ENCODE peak calls at places on chromosomes 7 and 10, in five cellular contexts. One of them, this sample, is unnamed.

GRCh38 chr7:46844486-46844885 is 737.4 kb downstream of the TNS3 start:
- DNase-seq in T-cell: no peak
- DNase-seq in HuH-7: no peak
- DNase-seq in heart right ventricle: no peak
- DNase-seq in IMR-90: no peak
- DNase-seq in this sample: no peak

GRCh38 chr7:153446490-153446889 is 605.7 kb upstream of the DPP6 start:
- DNase-seq in T-cell: no peak
- DNase-seq in HuH-7: no peak
- DNase-seq in heart right ventricle: no peak
- DNase-seq in IMR-90: no peak
- DNase-seq in this sample: no peak

GRCh38 chr10:53379951-53380350 is 607.4 kb upstream of the MBL2 start:
- DNase-seq in T-cell: no peak
- DNase-seq in HuH-7: no peak
- DNase-seq in heart right ventricle: no peak
- DNase-seq in IMR-90: no peak
- DNase-seq in this sample: no peak

GRCh38 chr7:26187380-26188290 is 12.9 kb downstream of the HNRNPA2B1 start:
- DNase-seq in T-cell: no peak
- DNase-seq in HuH-7: no peak
- DNase-seq in heart right ventricle: no peak
- DNase-seq in IMR-90: no peak
- DNase-seq in this sample: no peak

GRCh38 chr10:103888113-103888841 is 29.7 kb downstream of the STN1 start:
- DNase-seq in T-cell: no peak
- DNase-seq in HuH-7: peak
- DNase-seq in heart right ventricle: peak
- DNase-seq in IMR-90: peak
- DNase-seq in this sample: peak

GRCh38 chr7:159098795-159099194 is 45.9 kb downstream of the VIPR2 start:
- DNase-seq in T-cell: no peak
- DNase-seq in HuH-7: no peak
- DNase-seq in heart right ventricle: no peak
- DNase-seq in IMR-90: no peak
- DNase-seq in this sample: no peak

GRCh38 chr10:72509206-72509799 is 116.6 kb downstream of the MICU1 start:
- DNase-seq in T-cell: no peak
- DNase-seq in HuH-7: no peak
- DNase-seq in heart right ventricle: no peak
- DNase-seq in IMR-90: peak
- DNase-seq in this sample: no peak

GRCh38 chr10:122463466-122464157 is 2.3 kb downstream of the HTRA1 start:
- DNase-seq in T-cell: no peak
- DNase-seq in HuH-7: no peak
- DNase-seq in heart right ventricle: no peak
- DNase-seq in IMR-90: no peak
- DNase-seq in this sample: no peak

GRCh38 chr10:35607475-35608316 is 2.6 kb downstream of the GJD4 start:
- DNase-seq in T-cell: no peak
- DNase-seq in HuH-7: no peak
- DNase-seq in heart right ventricle: no peak
- DNase-seq in IMR-90: no peak
- DNase-seq in this sample: no peak

GRCh38 chr7:27677912-27678612 is 15.4 kb upstream of the HIBADH start:
- DNase-seq in T-cell: no peak
- DNase-seq in HuH-7: no peak
- DNase-seq in heart right ventricle: no peak
- DNase-seq in IMR-90: peak
- DNase-seq in this sample: no peak